ENCODE peak calls at places on chromosomes 3 and 15, in four cellular contexts. B is A549, E is SW480, S is gastrocnemius medialis. P is an unnamed sample.

GRCh38 chr3:144142151-144142855 is 170.7 kb downstream of the DIPK2A start:
- DNase-seq in S (no peak), B (no peak), E (no peak), P (no peak)

GRCh38 chr15:80418892-80419537 is 14.8 kb downstream of the ARNT2 start:
- DNase-seq in B (peak), E (peak), S (no peak), P (peak)

GRCh38 chr15:67796728-67797127 is 28.6 kb upstream of the SKOR1 start:
- DNase-seq in S (no peak), B (no peak), E (no peak), P (no peak)

GRCh38 chr3:66093981-66094380 is 55.3 kb upstream of the MAGI1 start:
- DNase-seq in S (no peak), B (no peak), E (no peak), P (no peak)

GRCh38 chr3:194158942-194159439 is 23.0 kb downstream of the HES1 start:
- DNase-seq in E (peak), S (peak), B (no peak), P (no peak)

GRCh38 chr3:126926684-126927404 is 56.1 kb upstream of the PLXNA1 start:
- DNase-seq in E (peak), S (peak), B (no peak), P (no peak)

GRCh38 chr3:4712109-4712508 is 219.0 kb downstream of the ITPR1 start:
- DNase-seq in E (peak), B (no peak), S (no peak), P (no peak)

GRCh38 chr3:38000965-38001455 is 10.4 kb downstream of the VILL start:
- DNase-seq in E (no peak), S (peak), B (no peak), P (no peak)

GRCh38 chr3:130838898-130839572 is 54.8 kb upstream of the ATP2C1 start:
- DNase-seq in B (no peak), E (no peak), S (no peak), P (peak)

GRCh38 chr15:78167227-78167888 is 18.2 kb downstream of the IDH3A start:
- DNase-seq in E (no peak), S (no peak), B (no peak), P (peak)

GRCh38 chr15:50066202-50066601 is 52.8 kb downstream of the ATP8B4 start:
- DNase-seq in E (no peak), B (peak), S (no peak), P (no peak)

GRCh38 chr3:143831208-143831607 is 17.1 kb downstream of the SLC9A9 start:
- DNase-seq in B (no peak), S (no peak), E (no peak), P (no peak)

GRCh38 chr15:62850791-62851291 is 191.7 kb upstream of the TPM1 start:
- DNase-seq in B (peak), E (peak), S (no peak), P (no peak)

GRCh38 chr15:22786868-22787698 is 639 bp downstream of the NIPA1 start:
- DNase-seq in S (no peak), B (peak), E (peak), P (no peak)

GRCh38 chr3:53796161-53796560 is 50.1 kb downstream of the CHDH start:
- DNase-seq in B (no peak), E (no peak), S (no peak), P (no peak)

GRCh38 chr15:85582719-85583089 is 202.3 kb downstream of the AKAP13 start:
- DNase-seq in S (peak), B (no peak), E (no peak), P (peak)

GRCh38 chr3:118244761-118245160 is 789.9 kb downstream of the IGSF11 start:
- DNase-seq in S (no peak), E (no peak), B (no peak), P (no peak)

GRCh38 chr3:176814252-176814651 is 383.0 kb downstream of the TBL1XR1 start:
- DNase-seq in B (peak), E (peak), S (peak), P (peak)